ENCODE peak calls at places on chromosomes 1 and 21, in four cellular contexts. N is cardiac muscle cell, Z is astrocyte of the spinal cord, A is IMR-90. J is an unnamed sample.

GRCh38 chr1:66944330-66945274 is 19.8 kb downstream of the MIER1 start:
- DNase-seq in N (peak), Z (peak), A (peak), J (peak)

GRCh38 chr1:240499012-240499411 is 112.9 kb downstream of the GREM2 start:
- DNase-seq in N (peak), Z (peak), A (peak), J (peak)

GRCh38 chr1:92922378-92923035 is 38.8 kb downstream of the DIPK1A start:
- DNase-seq in N (no peak), Z (peak), A (no peak), J (no peak)

GRCh38 chr1:226629896-226630550 is 81.5 kb downstream of the STUM start:
- DNase-seq in N (no peak), Z (no peak), A (no peak), J (no peak)

GRCh38 chr1:36658838-36659237 is 176.1 kb upstream of the CSF3R start:
- DNase-seq in N (no peak), Z (no peak), A (no peak), J (no peak)

GRCh38 chr1:37513795-37514349 is 694 bp downstream of the MEAF6 start:
- DNase-seq in N (peak), Z (no peak), A (no peak), J (no peak)

GRCh38 chr1:233328661-233329498 is 1.4 kb downstream of the MAP3K21 start:
- DNase-seq in N (peak), Z (no peak), A (no peak), J (no peak)

GRCh38 chr1:3587133-3587733 is 24.1 kb downstream of the MEGF6 start:
- DNase-seq in N (peak), Z (no peak), A (peak), J (peak)

GRCh38 chr1:79679916-79680315 is 673.4 kb upstream of the ADGRL4 start:
- DNase-seq in N (no peak), Z (no peak), A (no peak), J (no peak)

GRCh38 chr1:32927441-32927840 is 26.3 kb upstream of the TMEM54 start:
- DNase-seq in N (no peak), Z (no peak), A (no peak), J (no peak)

GRCh38 chr21:14866859-14867560 is 197.8 kb downstream of the NRIP1 start:
- DNase-seq in N (no peak), Z (no peak), A (no peak), J (no peak)

GRCh38 chr21:41953831-41954653 is at the start of gene C2CD2:
- DNase-seq in N (peak), Z (peak), A (peak), J (peak)

GRCh38 chr1:184150776-184151531 is 99.4 kb downstream of the TSEN15 start:
- DNase-seq in N (peak), Z (peak), A (peak), J (peak)

GRCh38 chr1:25555753-25556092 is 12.3 kb downstream of the LDLRAP1 start:
- DNase-seq in N (no peak), Z (no peak), A (no peak), J (no peak)

GRCh38 chr1:197733324-197733723 is 42.0 kb downstream of the DENND1B start:
- DNase-seq in N (no peak), Z (no peak), A (no peak), J (no peak)

GRCh38 chr1:53909946-53910345 is 16.0 kb downstream of the DIO1 start:
- DNase-seq in N (peak), Z (no peak), A (peak), J (no peak)

GRCh38 chr1:173702736-173703135 is 12.0 kb upstream of the KLHL20 start:
- DNase-seq in N (no peak), Z (no peak), A (no peak), J (no peak)

GRCh38 chr1:155485945-155486344 is 76.7 kb downstream of the ASH1L start:
- DNase-seq in N (no peak), Z (no peak), A (no peak), J (no peak)

GRCh38 chr1:86018311-86018923 is 138.2 kb downstream of the COL24A1 start:
- DNase-seq in N (peak), Z (peak), A (peak), J (peak)

GRCh38 chr1:115299266-115299665 is 38.8 kb downstream of the NGF start:
- DNase-seq in N (no peak), Z (no peak), A (no peak), J (no peak)

GRCh38 chr1:21623411-21623961 is 45.7 kb downstream of the RAP1GAP start:
- DNase-seq in N (no peak), Z (no peak), A (no peak), J (no peak)

GRCh38 chr1:114100148-114100547 is 53.5 kb downstream of the SYT6 start:
- DNase-seq in N (no peak), Z (no peak), A (no peak), J (no peak)

DNA sequence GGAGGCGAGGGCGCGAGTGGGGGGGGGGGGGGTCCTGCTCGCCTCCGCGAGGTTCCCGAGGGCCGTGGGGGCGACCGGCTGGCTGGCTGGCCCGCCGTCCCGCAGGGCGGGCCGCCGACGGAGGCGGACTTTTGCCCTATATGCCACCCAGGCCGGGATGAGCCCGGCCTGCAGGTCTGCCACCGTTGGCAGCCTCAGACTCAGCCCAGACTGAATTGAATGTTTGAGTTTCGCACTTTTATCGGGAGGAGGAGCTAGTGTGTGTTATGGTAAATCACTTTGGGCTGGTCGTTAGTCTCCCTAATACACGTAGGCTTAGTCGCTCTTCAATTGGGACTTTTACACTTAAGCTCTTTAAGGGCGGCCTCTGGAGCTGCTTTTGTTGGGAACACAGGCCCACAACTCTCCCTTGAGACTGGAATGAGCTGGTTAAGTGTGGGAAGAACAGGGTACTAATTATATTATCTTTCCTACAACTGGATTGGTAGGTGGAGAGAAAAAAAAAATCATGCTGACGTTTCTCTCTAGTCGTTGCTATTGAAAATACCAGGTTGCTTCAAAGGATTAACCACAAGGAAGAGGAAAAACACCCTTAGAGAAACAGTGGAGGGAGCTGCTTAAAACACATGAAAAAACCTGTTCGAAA is 1.3 kb upstream of the IRF2BP2 start:
- DNase-seq in N (peak), Z (peak), A (peak), J (peak)
- H3K4me3 ChIP-seq in N (peak), Z (peak), A (peak), J (no peak)

GRCh38 chr1:152448095-152448494 is 34.0 kb upstream of the CRNN start:
- DNase-seq in N (no peak), Z (no peak), A (no peak), J (no peak)

GRCh38 chr1:152448496-152448895 is 34.4 kb upstream of the CRNN start:
- DNase-seq in N (no peak), Z (no peak), A (no peak), J (no peak)

GRCh38 chr1:152449661-152450060 is 35.6 kb upstream of the CRNN start:
- DNase-seq in N (no peak), Z (no peak), A (no peak), J (no peak)

GRCh38 chr1:152447484-152447883 is 33.4 kb upstream of the CRNN start:
- DNase-seq in N (no peak), Z (no peak), A (no peak), J (no peak)

DNA sequence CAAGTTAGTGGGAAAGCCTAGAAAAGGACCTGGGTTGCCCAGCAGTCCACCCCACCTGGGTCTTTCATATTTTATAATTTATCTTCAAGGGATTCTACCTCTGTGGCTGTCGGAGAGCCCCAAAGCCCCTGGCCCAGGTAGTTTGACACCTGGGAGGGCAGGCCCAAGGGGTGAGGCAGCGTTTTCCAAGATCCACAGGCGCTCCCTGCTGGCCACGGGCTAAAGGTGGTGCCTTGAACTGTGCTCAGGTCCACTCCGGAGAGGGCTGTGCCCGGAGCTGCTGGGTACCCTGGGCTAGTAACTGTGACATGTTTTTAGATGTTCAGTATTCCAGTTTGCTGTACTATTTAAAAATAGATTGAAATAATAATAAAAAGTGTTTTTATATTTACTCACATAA is 37.2 kb upstream of the CRNN start:
- DNase-seq in N (no peak), Z (no peak), A (no peak), J (no peak)
- TF ChIP-seq CTCF in N (no peak), Z (peak), A (no peak), J (peak)

GRCh38 chr1:11690669-11691301 is 725 bp upstream of the DRAXIN start:
- DNase-seq in N (no peak), Z (no peak), A (no peak), J (no peak)
- H3K4me3 ChIP-seq in N (peak), Z (no peak), A (no peak), J (no peak)

DNA sequence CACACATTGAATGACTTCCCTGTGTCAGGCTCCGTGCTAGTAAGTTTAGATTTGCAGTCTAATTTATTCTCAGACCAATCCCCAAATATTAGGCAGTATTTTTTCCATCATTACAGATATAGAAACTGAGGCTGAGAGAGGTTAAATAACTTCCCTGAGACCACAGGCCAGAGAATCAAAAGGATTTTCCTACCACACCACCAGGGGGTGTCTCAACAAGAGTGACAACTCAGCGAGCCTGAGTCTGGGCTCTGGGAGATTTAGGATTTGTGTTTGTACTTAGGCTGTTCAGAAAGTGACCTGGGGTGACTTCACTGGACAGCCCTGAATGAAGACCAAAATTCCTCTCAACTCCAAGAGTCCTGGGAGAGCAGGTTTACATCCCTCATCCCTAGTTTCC is 13.3 kb upstream of the LCE5A start:
- DNase-seq in N (peak), Z (no peak), A (no peak), J (peak)
- TF ChIP-seq CTCF in N (peak), Z (no peak), A (peak), J (peak)

GRCh38 chr1:207813946-207814345 is 62.1 kb downstream of the CD46 start:
- DNase-seq in N (no peak), Z (no peak), A (no peak), J (no peak)
- H3K4me3 ChIP-seq in N (no peak), Z (no peak), A (no peak), J (no peak)

DNA sequence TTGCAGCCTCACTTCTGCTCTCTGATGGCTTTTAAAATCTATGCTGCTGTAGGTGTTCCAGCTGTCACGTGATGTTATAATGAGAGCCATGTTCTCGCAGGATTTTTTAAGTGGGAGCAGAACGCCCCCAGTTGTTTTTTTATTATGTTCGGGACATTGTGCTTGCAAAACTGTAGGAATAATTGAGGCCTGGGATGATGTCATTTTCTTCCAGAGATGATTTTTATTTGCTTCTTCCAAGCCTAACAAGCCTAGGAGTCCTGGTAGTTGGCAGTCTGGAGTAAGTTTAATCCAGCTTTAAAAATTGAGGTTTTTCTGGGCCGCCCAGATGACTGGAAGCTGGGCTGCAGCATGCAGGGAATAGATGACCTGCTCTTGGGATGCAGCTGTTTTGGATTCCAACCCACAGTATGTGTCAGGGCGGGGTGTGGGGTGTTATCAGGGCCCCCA is 34.6 kb upstream of the CHIT1 start:
- DNase-seq in N (no peak), Z (no peak), A (no peak), J (no peak)
- TF ChIP-seq CTCF in N (no peak), Z (no peak), A (no peak), J (no peak)

GRCh38 chr1:159000627-159001026 is 9.1 kb upstream of the IFI16 start:
- DNase-seq in N (peak), Z (peak), A (peak), J (peak)

GRCh38 chr1:158999301-159000069 is 10.2 kb upstream of the IFI16 start:
- DNase-seq in N (peak), Z (peak), A (peak), J (peak)

GRCh38 chr1:158998781-158999161 is 10.9 kb upstream of the IFI16 start:
- DNase-seq in N (peak), Z (peak), A (peak), J (peak)

GRCh38 chr1:158998037-158998780 is 11.5 kb upstream of the IFI16 start:
- DNase-seq in N (no peak), Z (no peak), A (no peak), J (no peak)

GRCh38 chr1:159000070-159000409 is 9.7 kb upstream of the IFI16 start:
- DNase-seq in N (no peak), Z (no peak), A (no peak), J (no peak)
- H3K4me3 ChIP-seq in N (peak), Z (peak), A (peak), J (peak)

DNA sequence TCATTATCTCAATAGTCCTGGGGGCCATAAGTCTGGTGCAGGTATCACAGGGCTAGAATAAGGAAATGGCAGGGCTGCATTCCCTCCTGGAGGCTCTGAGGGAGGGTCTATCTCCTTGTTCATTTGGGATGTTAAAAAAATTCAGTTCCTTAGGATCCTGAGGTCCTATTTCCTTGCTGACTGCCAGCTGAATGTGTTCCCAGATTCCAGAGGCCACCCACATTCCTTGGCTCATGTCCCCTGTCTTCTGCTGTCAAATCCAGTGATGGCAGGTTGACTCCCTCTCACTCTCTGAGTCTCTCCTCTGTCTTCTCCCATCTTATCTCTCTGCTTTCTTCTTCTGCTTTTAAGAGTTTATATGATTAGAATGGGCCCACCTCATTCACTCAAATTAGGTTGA is 400.6 kb downstream of the PTPRU start:
- DNase-seq in N (no peak), Z (no peak), A (no peak), J (no peak)
- TF ChIP-seq CTCF in N (no peak), Z (no peak), A (no peak), J (no peak)

GRCh38 chr1:207963429-207964194 is 52.7 kb upstream of the CD34 start:
- DNase-seq in N (peak), Z (peak), A (peak), J (peak)

GRCh38 chr1:207965602-207966387 is 54.9 kb upstream of the CD34 start:
- DNase-seq in N (no peak), Z (no peak), A (no peak), J (no peak)

GRCh38 chr1:207962716-207963428 is 51.9 kb upstream of the CD34 start:
- DNase-seq in N (peak), Z (peak), A (no peak), J (peak)

GRCh38 chr1:207966521-207966920 is 55.6 kb upstream of the CD34 start:
- DNase-seq in N (no peak), Z (no peak), A (peak), J (no peak)

DNA sequence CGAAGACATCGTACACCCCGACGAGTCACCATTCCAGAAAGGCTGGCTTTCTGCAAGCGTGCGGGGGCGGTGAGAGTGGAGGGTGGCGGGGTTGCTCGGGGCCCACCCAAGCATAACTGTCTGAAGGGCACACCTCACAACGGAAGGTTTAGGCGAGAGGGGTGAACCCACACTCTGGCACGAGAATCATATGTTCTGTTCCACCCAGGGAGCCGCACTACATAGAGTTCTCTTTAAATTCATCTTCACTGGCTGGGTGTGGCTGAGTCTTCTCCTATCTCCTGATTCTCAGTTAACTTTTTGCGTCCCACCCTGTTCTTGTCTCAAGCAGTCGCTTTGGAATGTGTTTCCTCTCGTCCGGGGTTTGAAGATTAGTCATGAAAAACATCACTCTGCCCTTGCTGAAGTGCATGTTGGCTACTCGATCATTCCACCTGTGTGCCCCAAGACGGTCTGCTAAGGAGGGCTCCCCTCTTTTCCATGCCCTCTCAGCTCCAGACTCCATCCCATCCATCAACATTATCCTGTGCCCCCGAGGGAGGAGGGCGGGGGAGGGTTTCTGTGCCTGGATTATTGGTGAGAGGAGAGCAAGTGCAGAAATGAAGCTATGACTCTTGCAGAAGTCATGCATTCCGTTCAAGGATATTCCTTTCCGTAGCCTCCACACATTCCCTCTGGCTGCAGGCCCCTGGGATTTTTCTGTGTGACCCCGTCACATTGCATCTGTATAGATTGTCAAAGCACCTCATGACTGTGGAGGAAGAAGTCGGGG is 53.5 kb upstream of the CD34 start:
- DNase-seq in N (peak), Z (no peak), A (no peak), J (peak)
- H3K4me3 ChIP-seq in N (no peak), Z (no peak), A (no peak), J (no peak)

J was measured in cardiac fibroblast.